ENCODE peak calls at places on chromosomes 5 and 9, in four cellular contexts. C, O, E and G are unnamed samples.

GRCh38 chr5:1517838-1518237 is 5.9 kb downstream of the LPCAT1 start:
- DNase-seq in O (no peak), E (no peak), C (no peak), G (no peak)

GRCh38 chr5:67053229-67053628 is 143.4 kb downstream of the CD180 start:
- DNase-seq in O (no peak), C (no peak), E (no peak), G (no peak)

GRCh38 chr5:92527311-92528078 is 1053.5 kb downstream of the NR2F1-AS1 start:
- DNase-seq in E (no peak), C (no peak), O (no peak), G (no peak)

GRCh38 chr9:133204993-133205336 is 4.1 kb downstream of the OBP2B start:
- DNase-seq in C (no peak), O (no peak), E (no peak), G (no peak)

GRCh38 chr9:137786511-137786920 is 91.1 kb upstream of the CACNA1B start:
- DNase-seq in C (no peak), O (no peak), E (no peak), G (no peak)

GRCh38 chr5:72507360-72508238 is at the start of gene ZNF366:
- DNase-seq in O (no peak), E (no peak), C (no peak), G (no peak)

GRCh38 chr5:67746103-67746502 is 469.5 kb upstream of the PIK3R1 start:
- DNase-seq in E (no peak), C (no peak), O (no peak), G (no peak)

GRCh38 chr5:38347896-38348295 is 89.5 kb downstream of the EGFLAM start:
- DNase-seq in E (no peak), C (no peak), O (no peak), G (no peak)